ENCODE peak calls at places on chromosomes 3 and 15, in four cellular contexts. D is stimulated activated CD4-positive, alpha-beta T cell treated with anti-CD3 and anti-CD28 coated beads, Interleukin-2, amount 100 ng/mL, for 4 hours; R is neural crest cell; J is globus pallidus. K is an unnamed sample.

GRCh38 chr15:60363024-60363674 is 34.6 kb downstream of the ANXA2 start:
- DNase-seq in D (no peak), R (no peak), J (no peak), K (no peak)

GRCh38 chr3:117130222-117130621 is 420.6 kb downstream of the TUSC7 start:
- DNase-seq in D (no peak), R (no peak), J (no peak), K (no peak)

GRCh38 chr3:111715911-111716523 is 120.9 kb upstream of the ZBED2 start:
- DNase-seq in D (no peak), R (peak), J (no peak), K (no peak)

GRCh38 chr15:49063402-49064280 is 17.4 kb upstream of the SECISBP2L start:
- DNase-seq in D (no peak), R (no peak), J (no peak), K (no peak)

GRCh38 chr3:53807117-53807521 is 39.1 kb downstream of the CHDH start:
- DNase-seq in D (no peak), R (no peak), J (no peak), K (no peak)

GRCh38 chr3:23035927-23036640 is 167.0 kb upstream of the UBE2E2 start:
- DNase-seq in D (no peak), R (no peak), J (no peak), K (no peak)

GRCh38 chr3:134030382-134030753 is 643 bp upstream of the SLCO2A1 start:
- DNase-seq in D (no peak), R (no peak), J (no peak), K (no peak)

GRCh38 chr15:65940618-65940909 is 71.3 kb downstream of the RAB11A start:
- DNase-seq in D (no peak), R (no peak), J (no peak), K (no peak)

GRCh38 chr3:172137287-172138030 is 98.1 kb downstream of the FNDC3B start:
- DNase-seq in D (no peak), R (no peak), J (no peak), K (no peak)

GRCh38 chr3:128786434-128787020 is 60.5 kb downstream of the RAB7A start:
- DNase-seq in D (no peak), R (no peak), J (no peak), K (no peak)

GRCh38 chr15:43880406-43881184 is 53.8 kb downstream of the WDR76 start:
- DNase-seq in D (no peak), R (no peak), J (no peak), K (no peak)

GRCh38 chr15:77160562-77161481 is 89.9 kb upstream of the TSPAN3 start:
- DNase-seq in D (no peak), R (no peak), J (no peak), K (no peak)

GRCh38 chr15:43086551-43086950 is 19.3 kb downstream of the UBR1 start:
- DNase-seq in D (no peak), R (no peak), J (no peak), K (no peak)

GRCh38 chr3:41265823-41266273 is 66.5 kb downstream of the CTNNB1 start:
- DNase-seq in D (no peak), R (no peak), J (no peak), K (no peak)